ENCODE peak calls at places on chromosome 17, in four cellular contexts. M is transverse colon, J is suprapubic skin, T is ovary. Q is an unnamed sample.

GRCh38 chr17:48546924-48547838 is 2.3 kb upstream of the HOXB2 start:
- DNase-seq in M (no peak), J (no peak), T (no peak), Q (no peak)

GRCh38 chr17:17125136-17126084 is 80.7 kb downstream of the PLD6 start:
- DNase-seq in M (no peak), J (no peak), T (no peak), Q (peak; percentile 10)

GRCh38 chr17:68580236-68580903 is 20.8 kb downstream of the FAM20A start:
- DNase-seq in M (no peak), J (no peak), T (peak; percentile 49), Q (no peak)

GRCh38 chr17:61139219-61139618 is 260.4 kb upstream of the TBX2 start:
- DNase-seq in M (peak; percentile 45), J (no peak), T (no peak), Q (no peak)

GRCh38 chr17:71145486-71145885 is 975.3 kb upstream of the SOX9 start:
- DNase-seq in M (no peak), J (no peak), T (no peak), Q (no peak)

GRCh38 chr17:71011389-71011788 is 842.1 kb downstream of the KCNJ2 start:
- DNase-seq in M (no peak), J (no peak), T (no peak), Q (no peak)

GRCh38 chr17:38587193-38587592 is 18.6 kb downstream of the SRCIN1 start:
- DNase-seq in M (no peak), J (no peak), T (no peak), Q (no peak)

GRCh38 chr17:29645516-29646051 is 22.9 kb upstream of the CORO6 start:
- DNase-seq in M (peak; percentile 41), J (peak; percentile 88), T (peak; percentile 57), Q (no peak)

GRCh38 chr17:43030137-43030767 is 5.2 kb downstream of the RND2 start:
- DNase-seq in M (no peak), J (no peak), T (no peak), Q (no peak)

GRCh38 chr17:73311428-73311780 is 397 bp downstream of the CDC42EP4 start:
- DNase-seq in M (no peak), J (no peak), T (peak; percentile 76), Q (peak; percentile 58)

GRCh38 chr17:73309727-73310555 is 1.9 kb downstream of the CDC42EP4 start:
- DNase-seq in M (peak; percentile 72), J (no peak), T (peak; percentile 51), Q (peak; percentile 48)

GRCh38 chr17:73315481-73315880 is 3.7 kb upstream of the CDC42EP4 start:
- DNase-seq in M (no peak), J (no peak), T (no peak), Q (no peak)

GRCh38 chr17:73313526-73314127 is 1.8 kb upstream of the CDC42EP4 start:
- DNase-seq in M (no peak), J (no peak), T (no peak), Q (no peak)

GRCh38 chr17:73311781-73312641 is at the start of gene CDC42EP4:
- DNase-seq in M (peak; percentile 97), J (peak; percentile 98), T (peak; percentile 98), Q (peak; percentile 98)
- TF ChIP-seq POLR2A in M (peak; percentile 99), J (peak; percentile 92), T (peak; percentile 95), Q (peak; percentile 99)

DNA sequence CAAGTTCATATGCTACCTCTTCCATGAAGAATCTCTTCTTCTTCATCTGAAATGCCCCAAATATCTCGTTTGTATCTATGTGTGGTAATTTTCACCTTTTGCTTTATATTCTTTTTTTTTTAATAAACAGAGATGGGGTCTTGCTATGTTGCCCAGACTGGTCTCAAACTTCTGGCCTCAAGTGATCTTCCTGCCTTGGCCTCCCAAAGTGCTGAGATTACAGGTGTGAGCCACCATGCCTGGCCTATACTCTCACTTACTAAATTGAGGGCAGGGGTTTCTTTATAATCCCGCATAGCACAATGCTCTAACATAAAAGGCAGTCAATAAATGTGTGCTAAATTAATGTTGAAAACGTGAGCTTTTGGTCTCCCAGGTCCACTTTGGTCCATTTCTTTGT is 30.6 kb downstream of the RNF43 start:
- DNase-seq in M (no peak), J (no peak), T (no peak), Q (no peak)
- H3K27ac ChIP-seq in M (no peak overlapping the region), J (no peak overlapping the region), T (no peak overlapping the region), Q (no peak overlapping the region)

GRCh38 chr17:82148997-82149396 is 51.0 kb upstream of the FASN start:
- DNase-seq in M (no peak), J (no peak), T (no peak), Q (no peak)
- TF ChIP-seq POLR2A in M (no peak), J (no peak), T (no peak), Q (no peak)

GRCh38 chr17:77465358-77466041 is 324.7 kb downstream of the SEC14L1 start:
- DNase-seq in M (peak; percentile 80), J (no peak), T (no peak), Q (peak; percentile 77)

GRCh38 chr17:77462553-77463497 is 322.1 kb downstream of the SEC14L1 start:
- DNase-seq in M (no peak), J (no peak), T (no peak), Q (no peak)

GRCh38 chr17:77466140-77466539 is 325.4 kb downstream of the SEC14L1 start:
- DNase-seq in M (no peak), J (no peak), T (no peak), Q (no peak)

GRCh38 chr17:77466596-77467223 is 325.9 kb downstream of the SEC14L1 start:
- DNase-seq in M (no peak), J (no peak), T (no peak), Q (no peak)

DNA sequence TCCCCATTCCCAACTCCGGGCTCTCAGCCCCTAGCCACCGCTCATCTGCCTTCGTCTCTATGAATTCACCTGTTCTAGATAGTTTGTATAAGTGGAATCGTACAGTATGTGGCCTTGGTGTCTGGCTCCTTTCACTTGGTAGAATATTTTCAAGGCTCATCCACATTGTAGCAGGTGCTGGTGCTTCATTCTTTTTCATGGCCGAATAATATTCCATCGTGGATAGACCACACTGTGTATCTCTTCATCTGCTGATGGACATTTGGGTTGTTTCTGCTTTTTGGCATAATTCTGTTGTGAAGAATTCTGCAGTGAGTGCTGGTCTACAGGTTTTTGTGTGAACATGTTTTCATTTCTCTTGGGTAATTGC is 324.2 kb downstream of the SEC14L1 start:
- DNase-seq in M (no peak), J (no peak), T (no peak), Q (no peak)
- H3K27ac ChIP-seq in M (peak overlapping the region; percentile 39), J (no peak overlapping the region), T (no peak overlapping the region), Q (peak overlapping the region; percentile 29)

GRCh38 chr17:80260791-80261158 is at the start of gene RNF213:
- DNase-seq in M (peak; percentile 75), J (no peak), T (peak; percentile 68), Q (peak; percentile 75)
- TF ChIP-seq POLR2A in M (no peak), J (no peak), T (peak; percentile 42), Q (peak; percentile 78)

DNA sequence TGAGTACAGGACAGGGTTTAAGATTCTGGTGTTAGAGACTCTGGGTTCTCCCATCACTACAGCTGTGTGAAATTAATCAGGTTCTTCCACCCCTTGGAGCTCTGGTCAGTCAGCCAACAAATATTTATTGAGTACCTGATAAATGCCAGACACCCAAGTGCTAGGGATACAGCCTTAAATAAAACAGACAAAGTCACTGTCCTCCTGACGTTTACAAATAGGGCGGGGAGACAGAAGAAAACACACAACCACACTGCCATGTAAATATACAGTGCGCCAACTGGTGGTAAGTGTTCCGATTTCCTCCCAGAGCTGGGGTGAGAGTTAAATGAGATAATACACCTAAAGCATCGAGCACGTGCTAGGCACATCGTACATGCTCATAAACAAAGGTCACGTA is 121.0 kb downstream of the COPRS start:
- DNase-seq in M (no peak), J (no peak), T (no peak), Q (no peak)
- H3K27ac ChIP-seq in M (no peak overlapping the region), J (no peak overlapping the region), T (no peak overlapping the region), Q (no peak overlapping the region)